ENCODE peak calls at places on chromosomes 1 and 21, in nine cellular contexts. L, E, B, Z, G, I, U, P and S are unnamed samples.

GRCh38 chr21:31509108-31510017 is 150.1 kb upstream of the SOD1 start:
- DNase-seq in I (no peak), G (no peak), E (no peak), U (peak), Z (peak), L (no peak), P (peak), B (peak), S (no peak)

GRCh38 chr21:21114456-21114855 is 116.2 kb downstream of the NCAM2 start:
- DNase-seq in P (no peak), E (no peak), B (no peak), L (no peak), U (no peak), Z (no peak), I (no peak), G (no peak), S (no peak)

GRCh38 chr1:31954607-31955283 is 16.6 kb upstream of the PTP4A2 start:
- DNase-seq in E (no peak), L (peak), I (peak), B (peak), G (peak), Z (peak), P (no peak), U (peak), S (peak)

GRCh38 chr1:45730075-45730779 is 20.2 kb downstream of the IPP start:
- DNase-seq in Z (no peak), L (no peak), P (no peak), G (no peak), U (no peak), B (no peak), E (no peak), I (no peak), S (no peak)

GRCh38 chr1:247496581-247497285 is 38.8 kb upstream of the OR2B11 start:
- DNase-seq in U (no peak), Z (no peak), L (no peak), B (no peak), I (no peak), E (no peak), P (no peak), G (no peak), S (no peak)

GRCh38 chr1:89719502-89720306 is 86.8 kb downstream of the LRRC8C start:
- DNase-seq in L (no peak), Z (no peak), E (peak), G (no peak), I (peak), U (peak), B (peak), P (no peak), S (peak)

GRCh38 chr1:205012416-205013140 is 30.4 kb upstream of the CNTN2 start:
- DNase-seq in P (peak), B (no peak), U (no peak), E (no peak), G (no peak), L (no peak), I (no peak), Z (no peak), S (no peak)

GRCh38 chr1:55706397-55706796 is 491.2 kb upstream of the USP24 start:
- DNase-seq in Z (no peak), I (no peak), L (no peak), B (no peak), G (no peak), U (no peak), E (no peak), P (no peak), S (no peak)

GRCh38 chr1:11383553-11384169 is 95.3 kb upstream of the DISP3 start:
- DNase-seq in I (no peak), E (no peak), B (no peak), U (no peak), L (no peak), G (no peak), P (no peak), Z (no peak), S (no peak)

GRCh38 chr1:14850563-14850962 is 252.1 kb downstream of the KAZN start:
- DNase-seq in I (no peak), B (no peak), U (no peak), E (no peak), P (no peak), Z (peak), G (no peak), L (no peak), S (peak)
- TF ChIP-seq CTCF in I (no peak), B (peak), U (peak), E (no peak), P (no peak), Z (no peak), G (no peak), L (peak), S (no peak)

GRCh38 chr1:62849031-62849430 is 65.1 kb downstream of the ATG4C start:
- DNase-seq in L (no peak), I (no peak), U (no peak), B (peak), P (no peak), E (no peak), G (no peak), Z (peak), S (no peak)
- TF ChIP-seq CTCF in L (peak), I (peak), U (peak), B (peak), P (no peak), E (no peak), G (no peak), Z (no peak), S (peak)

DNA sequence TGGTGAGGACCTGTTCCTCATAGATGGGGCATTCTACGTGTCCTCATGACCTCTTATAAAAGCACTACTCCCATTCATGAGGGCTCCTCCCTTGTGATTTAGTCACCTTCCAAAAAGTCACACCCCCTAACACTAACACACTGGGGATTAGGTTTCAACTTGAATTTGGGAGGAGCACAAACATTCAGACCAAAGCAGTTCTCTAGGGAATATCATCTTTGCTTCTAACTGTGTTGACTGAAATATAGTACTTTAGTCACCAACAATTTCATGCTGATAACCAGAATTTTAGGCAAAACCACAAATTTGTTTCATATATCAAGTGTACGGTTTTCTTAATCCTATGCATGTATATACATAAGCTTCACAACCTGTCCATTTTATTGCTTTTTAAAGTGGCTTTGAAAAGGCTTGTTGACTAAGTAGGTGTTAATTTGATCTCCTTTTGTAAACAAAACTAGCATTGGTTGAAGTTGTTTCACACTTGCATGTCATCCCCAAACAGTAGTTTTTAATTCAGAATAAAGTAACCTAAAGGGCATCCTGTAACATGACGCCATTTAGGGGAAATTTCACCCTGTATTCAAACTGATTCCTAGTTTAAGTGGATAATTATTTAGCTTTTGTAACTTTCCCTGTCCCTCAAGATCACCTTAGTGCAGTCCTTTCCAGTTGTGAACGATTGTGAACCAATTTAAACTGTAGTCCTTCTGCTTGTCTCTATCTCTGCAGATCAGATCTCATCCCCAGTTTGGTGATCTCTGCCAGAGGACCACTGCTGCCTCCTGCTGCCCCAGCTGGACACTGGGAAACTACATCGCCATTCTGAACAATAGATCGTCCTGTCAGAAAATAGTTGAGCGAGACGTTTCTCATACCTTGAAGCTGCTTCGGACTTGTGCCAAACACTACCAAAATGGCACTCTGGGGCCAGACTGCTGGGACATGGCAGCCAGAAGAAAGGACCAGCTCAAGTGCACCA is 141.1 kb downstream of the TLR5 start:
- DNase-seq in B (no peak), E (no peak), Z (peak), G (no peak), P (no peak), U (peak), L (no peak), I (peak), S (no peak)
- TF ChIP-seq CTCF in B (peak), E (no peak), Z (peak), G (no peak), P (no peak), U (peak), L (peak), I (peak), S (no peak)

DNA sequence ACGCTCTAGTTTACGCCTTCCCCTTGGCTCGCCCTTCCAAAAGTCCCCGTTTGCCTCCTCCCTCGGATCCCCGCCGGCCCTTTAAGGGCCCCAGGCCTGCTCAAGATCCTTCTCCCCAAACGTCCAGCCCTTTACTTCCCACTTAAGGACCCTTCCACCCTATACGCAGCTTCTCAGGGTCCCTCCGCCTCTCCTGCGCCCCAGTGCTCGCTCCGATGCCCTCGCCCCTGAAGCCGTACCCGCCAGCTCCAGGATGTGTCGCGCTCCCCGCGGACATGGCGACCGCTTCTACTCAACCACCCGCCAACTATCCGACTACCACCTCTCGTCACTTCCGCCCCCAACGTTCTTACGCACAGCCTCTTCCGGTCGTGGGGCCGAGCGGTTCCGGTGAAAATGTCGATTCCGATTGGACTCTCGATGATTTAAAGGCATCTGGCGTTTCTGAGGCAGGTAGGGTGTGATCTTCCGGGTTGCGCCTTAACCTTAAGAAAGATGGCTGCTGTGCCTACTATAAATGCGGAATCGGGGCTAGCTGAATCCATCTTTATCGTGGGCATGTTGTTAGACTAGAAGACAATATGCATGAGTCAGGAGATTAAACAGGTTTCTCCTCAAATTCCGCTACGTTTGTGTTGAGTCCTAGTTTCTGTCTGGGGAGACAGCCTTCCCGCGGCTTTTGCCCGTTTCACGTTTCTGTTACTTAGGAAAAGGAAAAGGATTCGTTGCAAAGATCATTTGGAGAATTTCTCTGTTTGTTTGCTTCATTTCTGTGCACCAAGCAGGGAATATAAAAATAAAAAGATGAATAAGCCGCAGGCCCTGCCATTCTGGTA is at the start of gene KHDC4:
- DNase-seq in Z (peak), U (peak), B (peak), G (peak), E (peak), L (peak), I (peak), P (peak), S (peak)
- TF ChIP-seq CTCF in Z (no peak), U (peak), B (no peak), G (no peak), E (peak), L (no peak), I (no peak), P (no peak), S (no peak)

GRCh38 chr1:30718636-30719405 is 4.6 kb downstream of the MATN1 start:
- DNase-seq in L (peak), Z (peak), E (peak), U (peak), G (peak), P (peak), B (peak), I (peak), S (peak)

GRCh38 chr1:30718091-30718635 is 5.2 kb downstream of the MATN1 start:
- DNase-seq in B (peak), G (peak), P (peak), U (peak), Z (peak), L (peak), E (peak), I (peak), S (peak)

GRCh38 chr1:30721311-30722174 is 1.8 kb downstream of the MATN1 start:
- DNase-seq in I (no peak), P (no peak), U (no peak), Z (no peak), E (no peak), B (no peak), G (no peak), L (no peak), S (no peak)

GRCh38 chr1:30720271-30721223 is 2.8 kb downstream of the MATN1 start:
- DNase-seq in I (no peak), G (no peak), U (no peak), E (no peak), P (no peak), B (no peak), Z (no peak), L (no peak), S (no peak)

GRCh38 chr1:30719406-30720270 is 3.7 kb downstream of the MATN1 start:
- DNase-seq in P (no peak), G (no peak), E (no peak), B (no peak), L (no peak), Z (peak), U (peak), I (peak), S (no peak)
- TF ChIP-seq CTCF in P (no peak), G (no peak), E (peak), B (no peak), L (no peak), Z (peak), U (no peak), I (no peak), S (no peak)

GRCh38 chr1:22848374-22848773 is 124.3 kb downstream of the LACTBL1 start:
- DNase-seq in P (no peak), Z (no peak), E (no peak), B (no peak), G (no peak), I (no peak), U (no peak), L (no peak), S (no peak)
- TF ChIP-seq CTCF in P (no peak), Z (no peak), E (no peak), B (no peak), G (no peak), I (no peak), U (no peak), L (no peak), S (no peak)

GRCh38 chr1:63924600-63924999 is 150.8 kb downstream of the ROR1 start:
- DNase-seq in I (no peak), U (peak), P (no peak), E (no peak), B (no peak), L (no peak), G (no peak), Z (no peak), S (no peak)
- TF ChIP-seq CTCF in I (no peak), U (peak), P (no peak), E (no peak), B (no peak), L (no peak), G (no peak), Z (no peak), S (no peak)

DNA sequence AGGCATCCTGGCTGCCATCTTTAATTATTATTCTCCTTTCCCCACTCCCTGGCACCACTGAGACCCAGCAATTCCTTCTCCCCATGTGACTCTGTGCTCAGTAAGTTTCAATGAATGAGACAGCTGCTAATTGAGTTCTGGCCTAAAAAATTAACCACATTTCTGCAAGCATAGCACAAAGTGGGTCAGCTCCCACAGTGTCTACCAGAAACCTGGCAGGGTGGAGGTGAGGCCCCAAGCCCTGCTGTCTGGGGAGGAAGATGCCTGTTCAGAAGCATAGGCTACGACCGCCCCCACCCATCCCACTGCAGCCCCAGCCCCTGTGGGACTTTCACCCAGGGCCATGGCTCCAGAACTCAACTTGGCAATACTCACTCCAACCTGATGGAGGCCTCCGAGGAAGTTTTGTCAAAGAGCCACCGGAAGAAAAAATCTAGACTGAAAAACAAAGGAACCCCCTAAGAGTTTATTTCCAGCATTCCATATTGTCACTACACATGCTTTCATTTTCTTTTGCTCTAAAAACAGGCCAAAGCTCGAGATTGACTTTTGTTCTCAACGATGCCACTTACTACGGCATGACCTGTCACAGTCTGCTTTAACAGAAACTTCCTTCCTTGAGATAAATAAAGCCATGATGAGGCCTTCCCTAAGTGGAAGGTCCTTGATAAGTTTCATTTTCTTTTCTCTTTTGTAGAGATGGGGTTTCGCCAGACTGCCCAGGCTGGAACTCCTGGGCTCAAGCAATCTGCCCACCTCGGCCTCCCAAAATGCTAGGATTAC is 26.5 kb downstream of the TMEM63A start:
- DNase-seq in Z (no peak), B (no peak), L (no peak), U (no peak), P (no peak), G (no peak), I (no peak), E (no peak), S (no peak)
- TF ChIP-seq CTCF in Z (no peak), B (no peak), L (no peak), U (peak), P (no peak), G (no peak), I (no peak), E (no peak), S (no peak)

GRCh38 chr1:16007671-16008341 is 3.8 kb downstream of the SRARP start:
- DNase-seq in Z (no peak), B (no peak), E (no peak), I (no peak), G (no peak), U (no peak), P (no peak), L (no peak), S (no peak)

GRCh38 chr1:16009030-16009460 is 5.0 kb downstream of the SRARP start:
- DNase-seq in G (peak), E (peak), P (peak), U (peak), Z (peak), B (peak), L (no peak), I (peak), S (peak)

GRCh38 chr1:16005597-16005996 is 1.6 kb downstream of the SRARP start:
- DNase-seq in U (no peak), B (no peak), E (no peak), Z (no peak), I (no peak), L (no peak), P (no peak), G (no peak), S (no peak)

GRCh38 chr1:16006010-16006409 is 2.0 kb downstream of the SRARP start:
- DNase-seq in Z (no peak), U (no peak), B (no peak), L (no peak), P (no peak), E (no peak), I (no peak), G (no peak), S (no peak)

DNA sequence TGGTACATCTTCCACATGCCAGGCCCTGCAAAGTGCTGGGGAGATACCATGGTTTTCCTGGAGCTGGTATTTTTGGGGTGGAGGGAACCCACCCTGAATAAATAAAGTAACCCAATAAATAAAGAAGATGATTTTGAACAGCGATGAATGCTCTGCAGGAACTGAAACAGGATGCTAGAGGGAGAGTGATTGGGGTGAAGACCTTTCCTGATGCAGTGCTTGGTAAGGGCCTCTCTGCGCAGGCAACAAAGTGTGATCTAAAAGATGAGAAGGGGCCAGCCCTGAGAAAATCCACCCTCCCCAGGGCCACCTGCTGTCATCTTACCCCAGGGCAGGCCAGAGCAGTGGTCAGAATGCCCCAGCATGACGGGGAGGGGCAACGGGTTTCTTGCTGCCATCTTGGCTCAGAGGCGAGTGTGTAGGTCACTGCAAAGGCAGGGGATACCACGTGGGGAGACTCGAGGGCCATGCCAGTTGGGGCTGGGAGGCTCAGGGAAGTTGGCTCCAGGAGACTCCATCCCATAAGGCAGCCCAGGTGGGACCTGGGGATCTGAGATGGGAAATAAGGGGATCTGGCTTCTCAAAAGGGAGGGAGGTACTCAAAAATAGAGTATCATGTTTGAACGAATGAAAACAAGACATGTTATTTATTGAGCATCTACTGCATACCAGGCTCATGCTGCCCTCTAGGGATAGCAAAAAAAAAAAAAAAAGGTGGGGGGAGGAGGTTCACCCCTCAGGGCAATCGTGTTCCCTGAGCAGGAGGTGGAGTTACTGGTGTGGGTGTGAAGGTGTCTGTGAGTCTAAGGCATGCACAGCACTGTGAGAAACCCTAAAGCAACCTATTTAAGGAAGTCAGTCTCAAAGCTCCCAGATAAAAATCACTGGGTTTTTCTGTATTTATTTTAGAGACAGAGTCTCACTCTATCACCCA is 2.8 kb downstream of the SRARP start:
- DNase-seq in G (no peak), P (no peak), Z (peak), I (peak), B (no peak), L (no peak), E (no peak), U (peak), S (peak)
- TF ChIP-seq CTCF in G (no peak), P (no peak), Z (peak), I (peak), B (no peak), L (no peak), E (no peak), U (peak), S (peak)

GRCh38 chr1:241596633-241597032 is 43.5 kb downstream of the CHML start:
- DNase-seq in U (no peak), I (no peak), Z (no peak), L (no peak), B (no peak), G (no peak), P (peak), E (no peak), S (no peak)
- TF ChIP-seq CTCF in U (no peak), I (no peak), Z (no peak), L (no peak), B (no peak), G (no peak), P (no peak), E (no peak), S (no peak)